ENCODE peak calls at places on chromosome 19, in six cellular contexts. One of them, this sample, is unnamed.

GRCh38 chr19:23002690-23003422 is at the start of gene ZNF728:
- DNase-seq in heart right ventricle: peak; percentile 79
- DNase-seq in transverse colon: peak; percentile 25
- DNase-seq in body of pancreas: peak; percentile 55
- DNase-seq in AG04449: no peak
- DNase-seq in CD8-positive, alpha-beta T cell: no peak
- DNase-seq in this sample: no peak

GRCh38 chr19:40592170-40592569 is 9.0 kb upstream of the LTBP4 start:
- DNase-seq in heart right ventricle: no peak
- DNase-seq in transverse colon: no peak
- DNase-seq in body of pancreas: no peak
- DNase-seq in AG04449: no peak
- DNase-seq in CD8-positive, alpha-beta T cell: no peak
- DNase-seq in this sample: peak; percentile 35

GRCh38 chr19:10891360-10892108 is 20.2 kb downstream of the CARM1 start:
- DNase-seq in heart right ventricle: peak; percentile 42
- DNase-seq in transverse colon: peak; percentile 84
- DNase-seq in body of pancreas: peak; percentile 52
- DNase-seq in AG04449: no peak
- DNase-seq in CD8-positive, alpha-beta T cell: no peak
- DNase-seq in this sample: no peak

GRCh38 chr19:13847033-13847899 is 29.7 kb upstream of the NANOS3 start:
- DNase-seq in heart right ventricle: peak; percentile 98
- DNase-seq in transverse colon: peak; percentile 93
- DNase-seq in body of pancreas: peak; percentile 92
- DNase-seq in AG04449: no peak
- DNase-seq in CD8-positive, alpha-beta T cell: peak; percentile 86
- DNase-seq in this sample: peak; percentile 92

GRCh38 chr19:42271861-42272534 is 2.9 kb downstream of the CIC start:
- DNase-seq in heart right ventricle: no peak
- DNase-seq in transverse colon: no peak
- DNase-seq in body of pancreas: no peak
- DNase-seq in AG04449: no peak
- DNase-seq in CD8-positive, alpha-beta T cell: no peak
- DNase-seq in this sample: no peak

GRCh38 chr19:11887618-11888531 is at the start of gene ZNF69:
- DNase-seq in heart right ventricle: peak; percentile 90
- DNase-seq in transverse colon: peak; percentile 94
- DNase-seq in body of pancreas: peak; percentile 96
- DNase-seq in AG04449: no peak
- DNase-seq in CD8-positive, alpha-beta T cell: peak; percentile 76
- DNase-seq in this sample: peak; percentile 88

GRCh38 chr19:11204943-11205349 is 7.6 kb upstream of the KANK2 start:
- DNase-seq in heart right ventricle: no peak
- DNase-seq in transverse colon: no peak
- DNase-seq in body of pancreas: peak; percentile 37
- DNase-seq in AG04449: no peak
- DNase-seq in CD8-positive, alpha-beta T cell: peak; percentile 13
- DNase-seq in this sample: no peak

GRCh38 chr19:55441319-55441691 is 1.8 kb downstream of the SHISA7 start:
- DNase-seq in heart right ventricle: no peak
- DNase-seq in transverse colon: no peak
- DNase-seq in body of pancreas: no peak
- DNase-seq in AG04449: no peak
- DNase-seq in CD8-positive, alpha-beta T cell: no peak
- DNase-seq in this sample: no peak

GRCh38 chr19:21166436-21166835 is 24.6 kb downstream of the ZNF431 start:
- DNase-seq in heart right ventricle: no peak
- DNase-seq in transverse colon: no peak
- DNase-seq in body of pancreas: no peak
- DNase-seq in AG04449: no peak
- DNase-seq in CD8-positive, alpha-beta T cell: no peak
- DNase-seq in this sample: no peak

GRCh38 chr19:43755256-43755801 is 567 bp upstream of the SMG9 start:
- DNase-seq in heart right ventricle: peak; percentile 88
- DNase-seq in transverse colon: peak; percentile 90
- DNase-seq in body of pancreas: peak; percentile 85
- DNase-seq in AG04449: no peak
- DNase-seq in CD8-positive, alpha-beta T cell: peak; percentile 78
- DNase-seq in this sample: peak; percentile 86

GRCh38 chr19:55228403-55229031 is at the start of gene TMEM86B:
- DNase-seq in heart right ventricle: no peak
- DNase-seq in transverse colon: no peak
- DNase-seq in body of pancreas: no peak
- DNase-seq in AG04449: no peak
- DNase-seq in CD8-positive, alpha-beta T cell: no peak
- DNase-seq in this sample: no peak

GRCh38 chr19:43446746-43447489 is 18.5 kb downstream of the LYPD3 start:
- DNase-seq in heart right ventricle: peak; percentile 80
- DNase-seq in transverse colon: peak; percentile 81
- DNase-seq in body of pancreas: peak; percentile 80
- DNase-seq in AG04449: no peak
- DNase-seq in CD8-positive, alpha-beta T cell: peak; percentile 81
- DNase-seq in this sample: peak; percentile 84

GRCh38 chr19:44529541-44529940 is at the start of gene CEACAM20:
- DNase-seq in heart right ventricle: no peak
- DNase-seq in transverse colon: no peak
- DNase-seq in body of pancreas: no peak
- DNase-seq in AG04449: no peak
- DNase-seq in CD8-positive, alpha-beta T cell: no peak
- DNase-seq in this sample: no peak

GRCh38 chr19:51784922-51785690 is 9.9 kb upstream of the FPR3 start:
- DNase-seq in heart right ventricle: peak; percentile 29
- DNase-seq in transverse colon: peak; percentile 50
- DNase-seq in body of pancreas: peak; percentile 11
- DNase-seq in AG04449: no peak
- DNase-seq in CD8-positive, alpha-beta T cell: no peak
- DNase-seq in this sample: no peak

GRCh38 chr19:7887408-7888144 is 734 bp upstream of the LRRC8E start:
- DNase-seq in heart right ventricle: no peak
- DNase-seq in transverse colon: peak; percentile 5
- DNase-seq in body of pancreas: no peak
- DNase-seq in AG04449: no peak
- DNase-seq in CD8-positive, alpha-beta T cell: no peak
- DNase-seq in this sample: no peak

GRCh38 chr19:39057615-39058014 is 25.3 kb upstream of the FBXO27 start:
- DNase-seq in heart right ventricle: no peak
- DNase-seq in transverse colon: no peak
- DNase-seq in body of pancreas: no peak
- DNase-seq in AG04449: no peak
- DNase-seq in CD8-positive, alpha-beta T cell: no peak
- DNase-seq in this sample: no peak

GRCh38 chr19:53094749-53095575 is 8.3 kb downstream of the ZNF160 start:
- DNase-seq in heart right ventricle: no peak
- DNase-seq in transverse colon: no peak
- DNase-seq in body of pancreas: no peak
- DNase-seq in AG04449: no peak
- DNase-seq in CD8-positive, alpha-beta T cell: no peak
- DNase-seq in this sample: no peak

GRCh38 chr19:4210166-4210731 is 19.1 kb upstream of the EBI3 start:
- DNase-seq in heart right ventricle: no peak
- DNase-seq in transverse colon: no peak
- DNase-seq in body of pancreas: no peak
- DNase-seq in AG04449: no peak
- DNase-seq in CD8-positive, alpha-beta T cell: no peak
- DNase-seq in this sample: no peak

GRCh38 chr19:4206818-4207484 is 22.4 kb upstream of the EBI3 start:
- DNase-seq in heart right ventricle: no peak
- DNase-seq in transverse colon: no peak
- DNase-seq in body of pancreas: no peak
- DNase-seq in AG04449: no peak
- DNase-seq in CD8-positive, alpha-beta T cell: no peak
- DNase-seq in this sample: peak; percentile 16

GRCh38 chr19:4213116-4213515 is 16.2 kb upstream of the EBI3 start:
- DNase-seq in heart right ventricle: no peak
- DNase-seq in transverse colon: no peak
- DNase-seq in body of pancreas: no peak
- DNase-seq in AG04449: no peak
- DNase-seq in CD8-positive, alpha-beta T cell: no peak
- DNase-seq in this sample: no peak

DNA sequence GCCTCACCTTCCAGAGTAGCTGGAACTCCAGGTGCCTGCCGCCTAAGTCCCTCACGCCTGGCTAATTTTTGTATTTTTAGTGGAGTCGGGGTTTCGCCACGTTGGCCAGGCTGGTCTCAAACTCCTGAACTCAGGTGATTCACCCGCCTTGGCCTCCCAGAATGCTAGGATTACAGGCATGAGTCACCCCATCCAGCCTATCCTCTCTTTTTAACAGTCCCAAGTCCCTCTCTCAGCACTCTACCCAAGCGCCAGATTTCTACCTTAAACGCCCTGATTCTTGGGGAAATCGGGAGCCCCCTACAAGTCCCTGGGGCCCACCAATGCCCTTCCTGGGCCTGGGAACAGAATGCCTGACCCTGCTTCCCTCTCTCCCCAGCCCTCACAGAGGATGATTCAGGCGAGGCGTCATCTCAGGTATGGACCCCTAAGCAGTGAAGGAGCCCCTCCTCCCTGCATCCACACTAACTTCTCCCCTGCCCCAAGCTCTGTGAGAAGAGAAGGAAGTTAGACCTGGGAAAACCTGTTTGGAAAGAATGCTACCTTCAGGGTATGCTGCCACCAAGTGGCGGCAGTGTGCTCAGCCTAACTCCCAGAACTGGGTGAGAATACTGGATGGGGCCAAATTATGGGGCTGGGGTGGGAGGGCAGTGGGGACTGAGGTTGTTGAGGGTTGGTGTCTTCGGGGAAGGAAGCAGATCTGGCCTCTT is 20.8 kb upstream of the EBI3 start:
- DNase-seq in heart right ventricle: no peak
- DNase-seq in transverse colon: peak; percentile 40
- DNase-seq in body of pancreas: no peak
- DNase-seq in AG04449: no peak
- DNase-seq in CD8-positive, alpha-beta T cell: no peak
- DNase-seq in this sample: peak; percentile 53
- TF ChIP-seq CTCF in heart right ventricle: peak; percentile 15
- TF ChIP-seq CTCF in transverse colon: peak; percentile 41
- TF ChIP-seq CTCF in body of pancreas: no peak
- TF ChIP-seq CTCF in AG04449: peak; percentile 64
- TF ChIP-seq CTCF in CD8-positive, alpha-beta T cell: no peak
- TF ChIP-seq CTCF in this sample: peak; percentile 28

GRCh38 chr19:45691516-45692186 is at the start of gene SNRPD2:
- DNase-seq in heart right ventricle: peak; percentile 92
- DNase-seq in transverse colon: peak; percentile 95
- DNase-seq in body of pancreas: peak; percentile 94
- DNase-seq in AG04449: peak; percentile 65
- DNase-seq in CD8-positive, alpha-beta T cell: peak; percentile 94
- DNase-seq in this sample: peak; percentile 96
- TF ChIP-seq CTCF in heart right ventricle: peak; percentile 26
- TF ChIP-seq CTCF in transverse colon: no peak
- TF ChIP-seq CTCF in body of pancreas: no peak
- TF ChIP-seq CTCF in AG04449: no peak
- TF ChIP-seq CTCF in CD8-positive, alpha-beta T cell: no peak
- TF ChIP-seq CTCF in this sample: no peak

DNA sequence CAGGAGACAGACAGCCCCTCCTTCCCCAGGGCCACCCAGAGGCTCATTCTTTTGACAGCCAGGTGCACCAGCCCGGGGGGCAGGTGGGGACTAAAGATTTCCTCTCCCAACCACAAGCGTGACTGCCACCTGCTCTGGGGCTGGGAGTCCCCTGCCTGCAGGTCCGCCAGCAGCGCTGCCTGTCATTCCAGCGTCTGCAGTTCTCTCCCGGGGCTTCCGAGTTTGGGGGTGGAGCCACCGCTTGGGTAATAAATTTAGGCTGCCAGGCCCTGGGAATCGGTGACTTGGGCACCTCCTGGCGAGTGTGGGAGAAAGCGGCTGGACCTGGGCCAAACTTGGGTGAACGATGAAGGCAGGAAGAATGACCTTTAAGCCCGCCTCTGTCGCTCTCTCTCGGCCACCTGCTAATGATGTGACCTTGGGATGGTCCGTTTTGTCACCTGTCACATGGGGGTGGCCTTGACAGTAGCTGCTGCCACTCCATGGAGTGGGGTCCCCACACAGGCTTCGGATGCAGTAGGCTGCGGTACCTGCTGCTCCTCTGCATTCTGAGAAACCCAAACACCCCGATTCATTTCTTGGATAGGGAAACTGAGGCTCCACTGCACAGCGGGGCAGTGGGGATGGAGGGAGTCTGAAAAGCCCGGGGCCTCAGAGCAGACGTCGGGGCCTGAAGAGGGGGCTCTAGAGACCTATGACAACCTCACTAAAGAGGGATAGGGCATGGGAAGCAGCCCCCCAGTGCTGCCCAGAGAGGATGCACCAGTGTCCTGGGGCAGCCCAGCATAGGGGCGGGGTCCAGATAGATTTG is 12.8 kb downstream of the FUT6 start:
- DNase-seq in heart right ventricle: peak; percentile 71
- DNase-seq in transverse colon: peak; percentile 88
- DNase-seq in body of pancreas: peak; percentile 94
- DNase-seq in AG04449: no peak
- DNase-seq in CD8-positive, alpha-beta T cell: no peak
- DNase-seq in this sample: peak; percentile 58
- TF ChIP-seq CTCF in heart right ventricle: peak; percentile 43
- TF ChIP-seq CTCF in transverse colon: peak; percentile 24
- TF ChIP-seq CTCF in body of pancreas: peak; percentile 55
- TF ChIP-seq CTCF in AG04449: peak; percentile 7
- TF ChIP-seq CTCF in CD8-positive, alpha-beta T cell: no peak
- TF ChIP-seq CTCF in this sample: no peak

DNA sequence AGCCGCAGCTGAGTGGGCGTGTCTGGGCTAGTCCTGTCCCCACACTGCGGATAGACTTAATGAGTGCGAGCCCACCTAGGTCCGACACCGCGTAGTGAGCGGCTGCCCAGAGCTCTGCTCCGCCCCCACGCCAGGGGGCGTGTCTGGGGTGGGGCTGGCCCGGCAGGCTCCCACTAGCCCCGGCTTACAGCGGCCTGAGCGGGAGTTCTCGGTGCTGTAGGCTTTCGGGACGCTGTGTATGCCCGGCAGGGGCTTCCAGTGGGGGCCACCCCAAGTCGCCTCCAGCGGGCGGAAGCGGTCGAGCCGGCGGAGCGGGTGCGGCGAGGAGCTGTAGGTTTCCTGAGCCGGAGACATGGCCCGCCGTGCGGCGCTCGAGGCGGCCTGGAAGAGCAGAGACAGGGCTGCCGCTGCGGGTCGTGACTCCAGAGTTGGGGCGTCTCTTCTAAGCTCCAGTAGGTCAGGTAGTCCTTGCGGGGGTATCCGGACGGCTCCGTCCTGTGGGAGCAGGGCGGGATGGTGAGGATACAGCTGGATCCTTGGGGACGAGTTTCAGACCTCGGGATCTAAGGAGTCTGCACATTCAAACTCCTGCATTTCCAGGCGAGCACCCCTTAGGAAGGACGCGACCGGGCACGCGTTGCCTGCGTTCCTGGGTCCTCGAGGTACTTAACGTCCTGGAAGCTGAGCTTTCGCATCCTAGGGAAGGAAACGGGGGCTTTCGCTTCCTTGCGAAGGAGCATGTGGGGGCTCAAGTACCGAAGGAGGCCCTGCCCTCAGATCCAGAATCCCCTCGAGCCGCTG is 1.2 kb downstream of the CGB7 start:
- DNase-seq in heart right ventricle: peak; percentile 66
- DNase-seq in transverse colon: peak; percentile 65
- DNase-seq in body of pancreas: peak; percentile 68
- DNase-seq in AG04449: no peak
- DNase-seq in CD8-positive, alpha-beta T cell: peak; percentile 49
- DNase-seq in this sample: peak; percentile 85
- TF ChIP-seq CTCF in heart right ventricle: peak; percentile 50
- TF ChIP-seq CTCF in transverse colon: peak; percentile 14
- TF ChIP-seq CTCF in body of pancreas: peak; percentile 45
- TF ChIP-seq CTCF in AG04449: peak; percentile 46
- TF ChIP-seq CTCF in CD8-positive, alpha-beta T cell: no peak
- TF ChIP-seq CTCF in this sample: peak; percentile 53

GRCh38 chr19:37719111-37719926 is at the start of gene ZNF607:
- DNase-seq in heart right ventricle: peak; percentile 93
- DNase-seq in transverse colon: peak; percentile 92
- DNase-seq in body of pancreas: peak; percentile 93
- DNase-seq in AG04449: no peak
- DNase-seq in CD8-positive, alpha-beta T cell: peak; percentile 81
- DNase-seq in this sample: peak; percentile 96
- TF ChIP-seq CTCF in heart right ventricle: peak; percentile 77
- TF ChIP-seq CTCF in transverse colon: peak; percentile 57
- TF ChIP-seq CTCF in body of pancreas: peak; percentile 77
- TF ChIP-seq CTCF in AG04449: peak; percentile 61
- TF ChIP-seq CTCF in CD8-positive, alpha-beta T cell: no peak
- TF ChIP-seq CTCF in this sample: no peak